ENCODE peak calls at places on chromosomes 5 and 9, in five cellular contexts. S is germinal center; Z is effector memory CD4-positive, alpha-beta T cell; U is EL; X is B cell. Q is an unnamed sample.

GRCh38 chr5:1502046-1502736 is 21.6 kb downstream of the LPCAT1 start:
- DNase-seq in U (no peak), X (peak; percentile 68), Z (no peak), S (peak; percentile 84), Q (no peak)

GRCh38 chr5:80990971-80991370 is 30.8 kb downstream of the RASGRF2 start:
- DNase-seq in U (no peak), Z (no peak), X (no peak), S (no peak), Q (no peak)

GRCh38 chr9:136240941-136241340 is 4.7 kb downstream of the QSOX2 start:
- DNase-seq in X (no peak), Z (no peak), S (no peak), U (no peak), Q (no peak)

GRCh38 chr5:139877129-139877597 is 81.6 kb downstream of the PSD2 start:
- DNase-seq in Z (no peak), X (no peak), S (no peak), U (no peak), Q (no peak)

GRCh38 chr9:79581388-79581787 is 9.6 kb downstream of the TLE4 start:
- DNase-seq in S (no peak), Z (no peak), X (no peak), U (peak; percentile 73), Q (no peak)

GRCh38 chr9:109880276-109881169 is 100.5 kb downstream of the PALM2AKAP2 start:
- DNase-seq in S (peak; percentile 68), U (peak; percentile 43), X (no peak), Z (no peak), Q (no peak)

GRCh38 chr9:7570107-7570720 is 229.4 kb downstream of the DMAC1 start:
- DNase-seq in X (peak; percentile 68), Z (peak; percentile 7), S (peak; percentile 6), U (peak; percentile 30), Q (peak; percentile 39)

GRCh38 chr9:110599468-110599867 is 19.9 kb upstream of the SVEP1 start:
- DNase-seq in Z (no peak), S (no peak), X (no peak), U (no peak), Q (no peak)

GRCh38 chr5:19977069-19977468 is 10.9 kb downstream of the CDH18 start:
- DNase-seq in U (no peak), X (no peak), Z (no peak), S (no peak), Q (no peak)

GRCh38 chr5:150515446-150515845 is 7.5 kb downstream of the NDST1 start:
- DNase-seq in S (no peak), X (no peak), U (peak; percentile 91), Z (no peak), Q (no peak)

GRCh38 chr5:137296213-137296702 is 202.9 kb downstream of the SPOCK1 start:
- DNase-seq in S (no peak), Z (no peak), U (peak; percentile 36), X (peak; percentile 24), Q (no peak)

GRCh38 chr9:133990366-133991210 is 1.5 kb downstream of the VAV2 start:
- DNase-seq in Z (no peak), U (peak; percentile 88), S (no peak), X (no peak), Q (peak; percentile 37)

GRCh38 chr9:30172206-30172605 is 2212.2 kb upstream of the ACO1 start:
- DNase-seq in U (no peak), X (no peak), Z (no peak), S (no peak), Q (no peak)

GRCh38 chr9:19521205-19521604 is 112.4 kb downstream of the ACER2 start:
- DNase-seq in S (no peak), Z (no peak), U (no peak), X (no peak), Q (no peak)

GRCh38 chr9:29625292-29625731 is 2052.0 kb upstream of the C9orf72 start:
- DNase-seq in Z (no peak), S (no peak), U (peak; percentile 11), X (no peak), Q (peak; percentile 29)

GRCh38 chr5:74389531-74390305 is 250.8 kb downstream of the ENC1 start:
- DNase-seq in X (no peak), Z (no peak), U (no peak), S (no peak), Q (no peak)

GRCh38 chr9:137722481-137722880 is 103.7 kb downstream of the EHMT1 start:
- DNase-seq in U (no peak), Z (no peak), X (no peak), S (no peak), Q (no peak)

GRCh38 chr9:28267351-28267750 is 694.1 kb upstream of the C9orf72 start:
- DNase-seq in X (no peak), S (no peak), U (no peak), Z (no peak), Q (no peak)

Q was measured in foreskin melanocyte.